ENCODE peak calls at places on chromosomes 11 and 22, in nine cellular contexts. P, R, A, X, C, V, M, Z and E are unnamed samples.

GRCh38 chr11:65468874-65469333 is 29.9 kb upstream of the MALAT1 start:
- DNase-seq in P (no peak), R (peak; percentile 93), A (no peak), X (peak; percentile 19), C (peak; percentile 75), V (no peak), M (no peak), Z (no peak), E (peak; percentile 95)

GRCh38 chr11:16945671-16946469 is 68.3 kb downstream of the PLEKHA7 start:
- DNase-seq in P (peak; percentile 62), R (peak; percentile 72), A (peak; percentile 44), X (peak; percentile 38), C (peak; percentile 30), V (no peak), M (peak; percentile 78), Z (peak; percentile 60), E (peak; percentile 77)

GRCh38 chr11:93054881-93055280 is 85.4 kb downstream of the MTNR1B start:
- DNase-seq in P (peak; percentile 70), R (no peak), A (peak; percentile 98), X (peak; percentile 90), C (no peak), V (no peak), M (peak; percentile 86), Z (peak; percentile 89), E (no peak)

GRCh38 chr11:102552020-102552419 is 21.5 kb upstream of the MMP7 start:
- DNase-seq in P (peak; percentile 41), R (no peak), A (no peak), X (no peak), C (no peak), V (no peak), M (no peak), Z (no peak), E (no peak)

GRCh38 chr11:121437018-121437685 is 15.0 kb upstream of the SORL1 start:
- DNase-seq in P (no peak), R (no peak), A (no peak), X (peak; percentile 34), C (no peak), V (no peak), M (no peak), Z (peak; percentile 58), E (no peak)

GRCh38 chr22:48579035-48579914 is 1248.4 kb downstream of the BRD1 start:
- DNase-seq in P (peak; percentile 94), R (no peak), A (no peak), X (no peak), C (no peak), V (no peak), M (no peak), Z (no peak), E (no peak)

GRCh38 chr11:30960387-30960992 is 374.3 kb upstream of the MPPED2 start:
- DNase-seq in P (no peak), R (no peak), A (peak; percentile 60), X (peak; percentile 62), C (no peak), V (no peak), M (peak; percentile 32), Z (peak; percentile 78), E (no peak)

GRCh38 chr11:47669856-47670255 is 27.5 kb upstream of the MTCH2 start:
- DNase-seq in P (no peak), R (no peak), A (no peak), X (no peak), C (no peak), V (no peak), M (no peak), Z (no peak), E (no peak)

GRCh38 chr11:12008790-12009616 is 577 bp upstream of the DKK3 start:
- DNase-seq in P (peak; percentile 74), R (no peak), A (peak; percentile 42), X (peak; percentile 47), C (peak; percentile 52), V (no peak), M (peak; percentile 90), Z (peak; percentile 65), E (no peak)

GRCh38 chr11:8839957-8840945 is 70.7 kb upstream of the AKIP1 start:
- DNase-seq in P (peak; percentile 58), R (peak; percentile 69), A (peak; percentile 30), X (peak; percentile 13), C (peak; percentile 18), V (no peak), M (no peak), Z (peak; percentile 47), E (peak; percentile 54)

GRCh38 chr11:119789766-119790407 is 60.9 kb upstream of the NECTIN1 start:
- DNase-seq in P (no peak), R (no peak), A (no peak), X (no peak), C (no peak), V (no peak), M (no peak), Z (no peak), E (no peak)

GRCh38 chr11:116638463-116638862 is 134.3 kb downstream of the BUD13 start:
- DNase-seq in P (no peak), R (no peak), A (no peak), X (no peak), C (no peak), V (no peak), M (no peak), Z (no peak), E (no peak)

GRCh38 chr11:7278314-7278917 is 26.7 kb downstream of the SYT9 start:
- DNase-seq in P (no peak), R (no peak), A (peak; percentile 1), X (peak; percentile 33), C (no peak), V (no peak), M (peak; percentile 56), Z (peak; percentile 57), E (peak; percentile 14)

GRCh38 chr22:31537019-31537535 is 40.7 kb downstream of the SFI1 start:
- DNase-seq in P (no peak), R (no peak), A (peak; percentile 28), X (no peak), C (no peak), V (no peak), M (no peak), Z (peak; percentile 21), E (no peak)

GRCh38 chr11:84164722-84165121 is 878.6 kb upstream of the CCDC90B start:
- DNase-seq in P (no peak), R (no peak), A (no peak), X (no peak), C (no peak), V (no peak), M (no peak), Z (no peak), E (no peak)

GRCh38 chr11:43285826-43286225 is 26.0 kb upstream of the API5 start:
- DNase-seq in P (no peak), R (no peak), A (no peak), X (no peak), C (no peak), V (no peak), M (no peak), Z (no peak), E (no peak)

GRCh38 chr22:41619979-41620645 is 731 bp downstream of the DESI1 start:
- DNase-seq in P (peak; percentile 52), R (peak; percentile 60), A (no peak), X (no peak), C (peak; percentile 32), V (peak; percentile 19), M (peak; percentile 27), Z (no peak), E (peak; percentile 43)

GRCh38 chr11:43664295-43664694 is 16.2 kb upstream of the HSD17B12 start:
- DNase-seq in P (no peak), R (no peak), A (no peak), X (no peak), C (no peak), V (no peak), M (no peak), Z (no peak), E (no peak)